ENCODE peak calls at places on chromosome 7, in nine cellular contexts. A, E, O, C, I, P, Y, U and V are unnamed samples.

GRCh38 chr7:137421389-137421788 is 77.9 kb upstream of the PTN start:
- DNase-seq in A (no peak), E (no peak), O (no peak), C (no peak), I (no peak), P (no peak), Y (no peak), U (no peak), V (no peak)

GRCh38 chr7:3039787-3040186 is 3.9 kb downstream of the CARD11 start:
- DNase-seq in A (no peak), E (no peak), O (no peak), C (no peak), I (no peak), P (peak), Y (no peak), U (no peak), V (no peak)

GRCh38 chr7:71409550-71410157 is 277.7 kb downstream of the GALNT17 start:
- DNase-seq in A (no peak), E (no peak), O (no peak), C (no peak), I (no peak), P (no peak), Y (no peak), U (no peak), V (no peak)

GRCh38 chr7:137977173-137977572 is 24.7 kb downstream of the CREB3L2 start:
- DNase-seq in A (no peak), E (no peak), O (no peak), C (no peak), I (no peak), P (no peak), Y (no peak), U (no peak), V (no peak)

GRCh38 chr7:21893401-21893800 is 52.3 kb downstream of the CDCA7L start:
- DNase-seq in A (no peak), E (no peak), O (no peak), C (no peak), I (no peak), P (no peak), Y (no peak), U (no peak), V (no peak)

GRCh38 chr7:127536426-127537152 is 48.8 kb downstream of the GCC1 start:
- DNase-seq in A (no peak), E (no peak), O (no peak), C (peak), I (no peak), P (peak), Y (no peak), U (no peak), V (no peak)

GRCh38 chr7:113122657-113123252 is 4.4 kb upstream of the SMIM30 start:
- DNase-seq in A (no peak), E (no peak), O (no peak), C (no peak), I (no peak), P (no peak), Y (no peak), U (no peak), V (no peak)

GRCh38 chr7:96670338-96671289 is 39.0 kb downstream of the SEM1 start:
- DNase-seq in A (no peak), E (no peak), O (no peak), C (no peak), I (no peak), P (peak), Y (no peak), U (no peak), V (no peak)

GRCh38 chr7:3119963-3120362 is 76.3 kb upstream of the CARD11 start:
- DNase-seq in A (no peak), E (no peak), O (no peak), C (no peak), I (no peak), P (no peak), Y (no peak), U (no peak), V (no peak)

GRCh38 chr7:41566581-41566980 is 136.3 kb downstream of the INHBA start:
- DNase-seq in A (no peak), E (no peak), O (no peak), C (no peak), I (no peak), P (no peak), Y (no peak), U (no peak), V (no peak)

GRCh38 chr7:12458520-12459131 is 55.0 kb upstream of the VWDE start:
- DNase-seq in A (no peak), E (peak), O (peak), C (peak), I (peak), P (peak), Y (peak), U (no peak), V (peak)
- TF ChIP-seq REST in A (no peak), E (no peak), O (no peak), C (no peak), I (no peak), P (no peak), Y (no peak), U (no peak), V (no peak)

GRCh38 chr7:46072722-46073121 is 151.7 kb upstream of the IGFBP3 start:
- DNase-seq in A (no peak), E (no peak), O (no peak), C (no peak), I (no peak), P (no peak), Y (no peak), U (peak), V (no peak)
- TF ChIP-seq REST in A (no peak), E (no peak), O (no peak), C (no peak), I (no peak), P (no peak), Y (no peak), U (no peak), V (no peak)

GRCh38 chr7:131057015-131057518 is 270.6 kb upstream of the MKLN1 start:
- DNase-seq in A (no peak), E (no peak), O (no peak), C (no peak), I (peak), P (no peak), Y (peak), U (no peak), V (peak)
- TF ChIP-seq REST in A (no peak), E (no peak), O (no peak), C (no peak), I (no peak), P (no peak), Y (no peak), U (no peak), V (no peak)

DNA sequence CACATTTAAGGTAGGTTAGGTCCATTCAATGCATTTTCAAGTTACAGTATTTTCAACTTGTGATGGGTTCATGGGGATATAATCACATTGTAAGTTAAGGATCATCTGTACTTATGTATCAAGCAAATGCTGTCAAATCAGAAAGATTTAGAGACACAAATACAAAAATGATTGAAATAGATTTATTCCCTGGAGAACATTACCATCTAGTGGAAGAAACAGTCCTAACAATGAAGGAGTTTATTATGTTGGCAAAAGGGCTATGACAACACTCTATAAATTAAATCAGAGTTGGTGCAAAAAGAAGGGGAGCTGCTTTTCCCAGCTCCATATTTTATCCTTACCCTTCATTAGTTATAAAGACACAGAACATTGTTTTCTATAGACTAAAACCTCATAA is 69.0 kb downstream of the PRSS58 start:
- DNase-seq in A (no peak), E (peak), O (peak), C (peak), I (no peak), P (no peak), Y (no peak), U (no peak), V (peak)
- TF ChIP-seq REST in A (no peak), E (no peak), O (no peak), C (no peak), I (no peak), P (no peak), Y (no peak), U (no peak), V (no peak)

GRCh38 chr7:89503281-89503680 is 651.0 kb upstream of the STEAP1 start:
- DNase-seq in A (no peak), E (no peak), O (no peak), C (no peak), I (no peak), P (no peak), Y (no peak), U (no peak), V (no peak)
- TF ChIP-seq REST in A (no peak), E (no peak), O (no peak), C (no peak), I (no peak), P (no peak), Y (no peak), U (no peak), V (no peak)

GRCh38 chr7:73734619-73735525 is 3.7 kb downstream of the ABHD11 start:
- DNase-seq in A (peak), E (peak), O (peak), C (peak), I (peak), P (peak), Y (peak), U (peak), V (peak)
- TF ChIP-seq REST in A (no peak), E (no peak), O (no peak), C (no peak), I (peak), P (peak), Y (no peak), U (no peak), V (no peak)

DNA sequence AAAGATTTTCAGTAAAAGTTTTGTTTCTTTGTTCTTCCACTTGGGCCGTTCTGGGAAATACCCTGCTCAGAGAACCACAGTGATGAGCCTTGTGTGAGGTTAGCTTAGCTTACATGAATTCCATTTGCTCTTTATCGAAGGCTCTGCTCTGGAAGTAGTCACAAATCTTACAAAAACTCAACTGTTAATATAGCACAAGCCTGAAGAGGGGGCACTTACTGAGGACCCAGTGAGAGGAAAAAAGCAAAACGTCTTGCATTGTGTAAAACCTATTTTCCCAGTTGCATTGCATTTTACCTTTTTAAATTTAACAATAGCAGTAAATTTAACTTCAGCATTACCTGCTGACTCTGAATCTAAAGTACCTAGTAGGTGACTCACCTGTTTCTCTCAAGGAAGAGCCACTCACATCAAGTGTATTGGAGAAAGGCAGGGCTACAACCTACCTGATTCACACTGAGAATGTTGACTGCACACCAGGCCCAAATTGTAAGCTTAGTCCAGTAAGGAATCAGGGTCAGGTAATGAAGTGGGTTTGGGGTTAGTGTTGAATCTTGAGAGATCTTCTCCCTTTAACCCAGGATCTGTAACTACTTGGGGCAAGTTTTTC is 42.3 kb downstream of the PPP1R17 start:
- DNase-seq in A (no peak), E (no peak), O (no peak), C (peak), I (no peak), P (no peak), Y (no peak), U (no peak), V (no peak)
- TF ChIP-seq REST in A (no peak), E (no peak), O (no peak), C (no peak), I (no peak), P (no peak), Y (no peak), U (no peak), V (no peak)

GRCh38 chr7:26320878-26321277 is 29.2 kb downstream of the SNX10 start:
- DNase-seq in A (no peak), E (no peak), O (no peak), C (no peak), I (no peak), P (no peak), Y (no peak), U (no peak), V (no peak)

GRCh38 chr7:26319631-26320030 is 28.0 kb downstream of the SNX10 start:
- DNase-seq in A (no peak), E (no peak), O (no peak), C (no peak), I (no peak), P (no peak), Y (no peak), U (no peak), V (no peak)

GRCh38 chr7:26321440-26321839 is 29.8 kb downstream of the SNX10 start:
- DNase-seq in A (no peak), E (no peak), O (no peak), C (no peak), I (no peak), P (no peak), Y (no peak), U (no peak), V (no peak)

GRCh38 chr7:26317211-26317610 is 25.5 kb downstream of the SNX10 start:
- DNase-seq in A (no peak), E (no peak), O (no peak), C (no peak), I (no peak), P (no peak), Y (no peak), U (no peak), V (no peak)

GRCh38 chr7:26318921-26319320 is 27.3 kb downstream of the SNX10 start:
- DNase-seq in A (no peak), E (no peak), O (no peak), C (no peak), I (no peak), P (no peak), Y (no peak), U (no peak), V (no peak)
- TF ChIP-seq REST in A (no peak), E (no peak), O (no peak), C (no peak), I (no peak), P (no peak), Y (no peak), U (no peak), V (no peak)

GRCh38 chr7:158324397-158325360 is 262.9 kb downstream of the PTPRN2 start:
- DNase-seq in A (no peak), E (no peak), O (no peak), C (no peak), I (no peak), P (peak), Y (no peak), U (no peak), V (no peak)

GRCh38 chr7:158327012-158327411 is 260.6 kb downstream of the PTPRN2 start:
- DNase-seq in A (no peak), E (no peak), O (no peak), C (no peak), I (no peak), P (no peak), Y (no peak), U (no peak), V (no peak)

GRCh38 chr7:158323741-158324396 is 263.8 kb downstream of the PTPRN2 start:
- DNase-seq in A (no peak), E (no peak), O (no peak), C (no peak), I (no peak), P (peak), Y (no peak), U (no peak), V (no peak)

GRCh38 chr7:158327571-158328180 is 259.9 kb downstream of the PTPRN2 start:
- DNase-seq in A (no peak), E (no peak), O (no peak), C (no peak), I (no peak), P (no peak), Y (no peak), U (no peak), V (no peak)

GRCh38 chr7:158325530-158326381 is 261.9 kb downstream of the PTPRN2 start:
- DNase-seq in A (no peak), E (no peak), O (no peak), C (peak), I (no peak), P (peak), Y (no peak), U (no peak), V (peak)
- TF ChIP-seq REST in A (no peak), E (no peak), O (no peak), C (no peak), I (no peak), P (no peak), Y (no peak), U (no peak), V (no peak)